ENCODE peak calls at places on chromosome 15, in seven cellular contexts. C is heart right ventricle; J is A549; U is sigmoid colon; F is breast epithelium; L is effector memory CD4-positive, alpha-beta T cell; R is thoracic aorta. X is an unnamed sample.

GRCh38 chr15:64246364-64247189 is 83.8 kb upstream of the PPIB start:
- DNase-seq in R (no peak), U (no peak), J (peak; percentile 69), C (no peak), L (peak; percentile 3), F (no peak), X (peak; percentile 29)

GRCh38 chr15:85031086-85031943 is 49.7 kb downstream of the PDE8A start:
- DNase-seq in F (no peak), L (no peak), R (no peak), C (no peak), U (no peak), J (no peak), X (no peak)

GRCh38 chr15:77557178-77557960 is 75.3 kb downstream of the LINGO1 start:
- DNase-seq in R (no peak), J (no peak), U (no peak), C (peak; percentile 35), F (no peak), L (no peak), X (no peak)

GRCh38 chr15:100859970-100860828 is 19.4 kb upstream of the ALDH1A3 start:
- DNase-seq in F (no peak), L (no peak), C (no peak), U (peak; percentile 24), J (no peak), R (no peak), X (peak; percentile 4)

GRCh38 chr15:101676965-101677364 is 24.8 kb upstream of the TM2D3 start:
- DNase-seq in L (no peak), U (no peak), F (no peak), R (no peak), J (no peak), C (no peak), X (no peak)

GRCh38 chr15:74129411-74130088 is 836 bp upstream of the ISLR2 start:
- DNase-seq in C (no peak), F (no peak), R (no peak), L (no peak), U (no peak), J (no peak), X (no peak)

GRCh38 chr15:63611217-63611616 is 14.0 kb downstream of the FBXL22 start:
- DNase-seq in F (no peak), L (no peak), U (no peak), R (no peak), J (no peak), C (no peak), X (no peak)

GRCh38 chr15:28026764-28027713 is 72.1 kb downstream of the OCA2 start:
- DNase-seq in U (no peak), J (no peak), F (no peak), L (no peak), R (no peak), C (no peak), X (no peak)

GRCh38 chr15:57033715-57034439 is 115.4 kb downstream of the TCF12 start:
- DNase-seq in F (no peak), J (no peak), R (no peak), L (no peak), U (no peak), C (no peak), X (no peak)

GRCh38 chr15:35306361-35306981 is 221.4 kb upstream of the NANOGP8 start:
- DNase-seq in C (no peak), F (no peak), U (no peak), R (no peak), L (no peak), J (no peak), X (no peak)

DNA sequence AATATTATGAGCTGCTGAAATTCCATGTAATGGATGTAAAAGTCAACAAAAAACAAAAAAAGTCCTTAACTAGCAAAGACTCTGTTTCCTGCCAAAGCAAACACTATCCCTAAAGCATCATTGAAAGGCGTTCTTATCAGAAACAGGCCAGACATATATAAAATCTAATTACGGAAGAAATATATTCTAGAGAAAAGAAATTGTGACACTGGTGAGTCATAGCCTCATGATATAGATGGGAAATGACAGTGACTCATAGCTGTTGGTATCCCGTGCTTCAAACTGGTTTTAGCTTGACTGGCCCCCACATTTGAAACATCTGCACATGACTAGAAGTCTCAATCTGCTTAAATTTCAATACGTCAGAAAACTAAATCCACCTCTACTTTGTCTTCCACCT is 456.5 kb upstream of the ARRDC4 start:
- DNase-seq in L (no peak), F (no peak), C (no peak), R (no peak), J (no peak), U (no peak), X (no peak)
- H3K27ac ChIP-seq in L (no peak overlapping the region), F (no peak overlapping the region), C (no peak overlapping the region), R (no peak overlapping the region), J (no peak overlapping the region), U (no peak overlapping the region), X (no peak overlapping the region)

DNA sequence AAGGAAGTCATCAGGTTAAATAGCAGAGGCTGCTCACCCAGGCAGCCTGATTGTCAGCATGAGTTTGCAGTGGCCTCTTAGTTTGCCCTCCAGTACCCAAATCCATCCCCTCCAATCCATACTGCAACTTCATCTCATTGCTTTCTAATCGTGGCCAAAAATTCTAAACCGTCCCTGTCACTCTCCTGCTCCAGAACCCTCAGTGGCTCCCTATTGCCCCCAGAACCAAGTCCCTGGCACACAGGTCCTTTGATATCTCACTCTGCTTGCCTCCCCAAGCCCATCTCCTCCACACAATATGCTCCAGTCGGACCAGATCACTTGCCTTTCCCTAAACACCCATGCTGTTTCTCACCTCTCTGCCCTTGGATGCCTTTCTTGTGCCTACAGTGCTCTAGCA is 49.7 kb downstream of the ST8SIA2 start:
- DNase-seq in F (no peak), L (no peak), U (no peak), C (no peak), R (no peak), J (no peak), X (no peak)
- H3K27ac ChIP-seq in F (no peak overlapping the region), L (no peak overlapping the region), U (no peak overlapping the region), C (no peak overlapping the region), R (no peak overlapping the region), J (no peak overlapping the region), X (no peak overlapping the region)

DNA sequence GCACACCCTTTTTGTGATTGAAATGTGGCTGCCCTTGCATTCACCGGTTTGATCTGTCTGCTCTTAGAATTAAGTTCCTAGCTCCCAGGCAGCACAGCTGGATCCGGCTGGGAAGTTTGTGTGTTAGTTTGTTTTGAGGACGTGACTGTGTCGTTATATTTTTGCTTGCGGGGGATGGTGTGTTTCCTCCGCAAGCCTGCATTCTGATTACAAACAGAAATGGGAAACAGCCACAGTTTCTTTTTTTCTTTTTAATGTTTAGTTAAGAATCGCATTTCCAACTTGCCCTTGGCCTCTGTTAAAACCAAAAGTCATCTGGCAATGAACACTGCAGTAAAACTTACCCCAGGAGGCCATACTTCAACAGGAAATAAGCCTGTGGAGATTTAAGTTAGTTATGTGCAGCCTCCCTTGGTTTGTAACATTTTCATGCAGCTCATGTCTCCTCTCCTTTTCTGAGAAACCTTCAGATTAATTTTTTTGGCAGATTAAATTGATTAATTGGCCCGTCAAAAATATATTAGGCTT is 890 bp downstream of the TMOD3 start:
- DNase-seq in L (no peak), R (no peak), C (peak; percentile 52), F (no peak), U (peak; percentile 68), J (no peak), X (no peak)
- H3K27ac ChIP-seq in L (peak overlapping the region; percentile 88), R (peak overlapping the region; percentile 77), C (peak overlapping the region; percentile 95), F (peak overlapping the region; percentile 98), U (peak overlapping the region; percentile 90), J (peak overlapping the region; percentile 96), X (peak overlapping the region; percentile 89)

GRCh38 chr15:95303659-95304058 is 1026.8 kb upstream of the NR2F2 start:
- DNase-seq in L (no peak), J (no peak), U (no peak), F (no peak), R (no peak), C (no peak), X (no peak)
- H3K27ac ChIP-seq in L (no peak overlapping the region), J (no peak overlapping the region), U (peak overlapping the region; percentile 80), F (peak overlapping the region; percentile 88), R (no peak overlapping the region), C (peak overlapping the region; percentile 71), X (peak overlapping the region; percentile 88)

GRCh38 chr15:49044002-49044401 is 2.2 kb downstream of the SECISBP2L start:
- DNase-seq in U (no peak), F (no peak), J (no peak), L (no peak), C (no peak), R (no peak), X (no peak)
- H3K27ac ChIP-seq in U (no peak overlapping the region), F (no peak overlapping the region), J (no peak overlapping the region), L (no peak overlapping the region), C (no peak overlapping the region), R (no peak overlapping the region), X (no peak overlapping the region)

X was measured in uterus.